ENCODE peak calls at places on chromosomes 2 and 18, in ten cellular contexts. One of them, this sample, is unnamed.

GRCh38 chr2:18402-19271 is 27.7 kb downstream of the FAM110C start:
- DNase-seq in right lobe of liver: no peak
- DNase-seq in IMR-90: no peak
- DNase-seq in astrocyte of the spinal cord: no peak
- DNase-seq in AG09309: no peak
- DNase-seq in H1: no peak
- DNase-seq in bronchial epithelial cell: no peak
- DNase-seq in body of pancreas: peak; percentile 31
- DNase-seq in left ventricle myocardium inferior: no peak
- DNase-seq in upper lobe of left lung: no peak
- DNase-seq in this sample: no peak

GRCh38 chr2:180472133-180472532 is 465.0 kb upstream of the CWC22 start:
- DNase-seq in right lobe of liver: no peak
- DNase-seq in IMR-90: peak; percentile 70
- DNase-seq in astrocyte of the spinal cord: peak; percentile 46
- DNase-seq in AG09309: peak; percentile 39
- DNase-seq in H1: no peak
- DNase-seq in bronchial epithelial cell: no peak
- DNase-seq in body of pancreas: no peak
- DNase-seq in left ventricle myocardium inferior: no peak
- DNase-seq in upper lobe of left lung: no peak
- DNase-seq in this sample: peak; percentile 35

GRCh38 chr2:46902465-46902864 is 13.1 kb downstream of the MCFD2 start:
- DNase-seq in right lobe of liver: no peak
- DNase-seq in IMR-90: no peak
- DNase-seq in astrocyte of the spinal cord: no peak
- DNase-seq in AG09309: no peak
- DNase-seq in H1: no peak
- DNase-seq in bronchial epithelial cell: no peak
- DNase-seq in body of pancreas: no peak
- DNase-seq in left ventricle myocardium inferior: no peak
- DNase-seq in upper lobe of left lung: no peak
- DNase-seq in this sample: no peak

GRCh38 chr2:47534179-47534919 is 131.4 kb downstream of the MSH2 start:
- DNase-seq in right lobe of liver: no peak
- DNase-seq in IMR-90: peak; percentile 89
- DNase-seq in astrocyte of the spinal cord: peak; percentile 84
- DNase-seq in AG09309: peak; percentile 70
- DNase-seq in H1: no peak
- DNase-seq in bronchial epithelial cell: peak; percentile 63
- DNase-seq in body of pancreas: peak; percentile 39
- DNase-seq in left ventricle myocardium inferior: no peak
- DNase-seq in upper lobe of left lung: no peak
- DNase-seq in this sample: peak; percentile 67

GRCh38 chr2:223920109-223920508 is 25.0 kb downstream of the WDFY1 start:
- DNase-seq in right lobe of liver: no peak
- DNase-seq in IMR-90: no peak
- DNase-seq in astrocyte of the spinal cord: no peak
- DNase-seq in AG09309: no peak
- DNase-seq in H1: no peak
- DNase-seq in bronchial epithelial cell: no peak
- DNase-seq in body of pancreas: no peak
- DNase-seq in left ventricle myocardium inferior: no peak
- DNase-seq in upper lobe of left lung: no peak
- DNase-seq in this sample: no peak

GRCh38 chr18:78814321-78814720 is 165.3 kb upstream of the SALL3 start:
- DNase-seq in right lobe of liver: no peak
- DNase-seq in IMR-90: no peak
- DNase-seq in astrocyte of the spinal cord: no peak
- DNase-seq in AG09309: no peak
- DNase-seq in H1: no peak
- DNase-seq in bronchial epithelial cell: no peak
- DNase-seq in body of pancreas: no peak
- DNase-seq in left ventricle myocardium inferior: no peak
- DNase-seq in upper lobe of left lung: peak; percentile 50
- DNase-seq in this sample: no peak

GRCh38 chr18:14767474-14767873 is 19.5 kb downstream of the ANKRD30B start:
- DNase-seq in right lobe of liver: no peak
- DNase-seq in IMR-90: no peak
- DNase-seq in astrocyte of the spinal cord: peak; percentile 4
- DNase-seq in AG09309: peak; percentile 4
- DNase-seq in H1: no peak
- DNase-seq in bronchial epithelial cell: peak; percentile 6
- DNase-seq in body of pancreas: no peak
- DNase-seq in left ventricle myocardium inferior: no peak
- DNase-seq in upper lobe of left lung: no peak
- DNase-seq in this sample: no peak

GRCh38 chr2:120140866-120141265 is 82.3 kb downstream of the TMEM185B start:
- DNase-seq in right lobe of liver: no peak
- DNase-seq in IMR-90: no peak
- DNase-seq in astrocyte of the spinal cord: no peak
- DNase-seq in AG09309: no peak
- DNase-seq in H1: no peak
- DNase-seq in bronchial epithelial cell: no peak
- DNase-seq in body of pancreas: no peak
- DNase-seq in left ventricle myocardium inferior: no peak
- DNase-seq in upper lobe of left lung: no peak
- DNase-seq in this sample: no peak

GRCh38 chr18:50819027-50819726 is 639 bp downstream of the MRO start:
- DNase-seq in right lobe of liver: peak; percentile 95
- DNase-seq in IMR-90: no peak
- DNase-seq in astrocyte of the spinal cord: peak; percentile 13
- DNase-seq in AG09309: no peak
- DNase-seq in H1: peak; percentile 78
- DNase-seq in bronchial epithelial cell: peak; percentile 24
- DNase-seq in body of pancreas: peak; percentile 85
- DNase-seq in left ventricle myocardium inferior: peak; percentile 33
- DNase-seq in upper lobe of left lung: peak; percentile 59
- DNase-seq in this sample: peak; percentile 49

GRCh38 chr2:20448246-20449046 is 1.6 kb downstream of the RHOB start:
- DNase-seq in right lobe of liver: peak; percentile 60
- DNase-seq in IMR-90: peak; percentile 19
- DNase-seq in astrocyte of the spinal cord: peak; percentile 29
- DNase-seq in AG09309: no peak
- DNase-seq in H1: no peak
- DNase-seq in bronchial epithelial cell: no peak
- DNase-seq in body of pancreas: no peak
- DNase-seq in left ventricle myocardium inferior: no peak
- DNase-seq in upper lobe of left lung: peak; percentile 18
- DNase-seq in this sample: peak; percentile 62

GRCh38 chr2:225318440-225318839 is 81.1 kb upstream of the NYAP2 start:
- DNase-seq in right lobe of liver: no peak
- DNase-seq in IMR-90: no peak
- DNase-seq in astrocyte of the spinal cord: no peak
- DNase-seq in AG09309: no peak
- DNase-seq in H1: no peak
- DNase-seq in bronchial epithelial cell: no peak
- DNase-seq in body of pancreas: no peak
- DNase-seq in left ventricle myocardium inferior: no peak
- DNase-seq in upper lobe of left lung: no peak
- DNase-seq in this sample: no peak

GRCh38 chr2:128528133-128528532 is 209.5 kb upstream of the HS6ST1 start:
- DNase-seq in right lobe of liver: no peak
- DNase-seq in IMR-90: no peak
- DNase-seq in astrocyte of the spinal cord: no peak
- DNase-seq in AG09309: no peak
- DNase-seq in H1: no peak
- DNase-seq in bronchial epithelial cell: no peak
- DNase-seq in body of pancreas: no peak
- DNase-seq in left ventricle myocardium inferior: no peak
- DNase-seq in upper lobe of left lung: no peak
- DNase-seq in this sample: no peak

GRCh38 chr2:159098374-159098773 is 129.9 kb downstream of the TANC1 start:
- DNase-seq in right lobe of liver: no peak
- DNase-seq in IMR-90: no peak
- DNase-seq in astrocyte of the spinal cord: no peak
- DNase-seq in AG09309: no peak
- DNase-seq in H1: peak; percentile 1
- DNase-seq in bronchial epithelial cell: peak; percentile 33
- DNase-seq in body of pancreas: no peak
- DNase-seq in left ventricle myocardium inferior: no peak
- DNase-seq in upper lobe of left lung: no peak
- DNase-seq in this sample: no peak
- TF ChIP-seq CTCF in right lobe of liver: no peak
- TF ChIP-seq CTCF in IMR-90: no peak
- TF ChIP-seq CTCF in astrocyte of the spinal cord: no peak
- TF ChIP-seq CTCF in AG09309: no peak
- TF ChIP-seq CTCF in H1: no peak
- TF ChIP-seq CTCF in bronchial epithelial cell: no peak
- TF ChIP-seq CTCF in body of pancreas: no peak
- TF ChIP-seq CTCF in left ventricle myocardium inferior: no peak
- TF ChIP-seq CTCF in upper lobe of left lung: no peak
- TF ChIP-seq CTCF in this sample: no peak

DNA sequence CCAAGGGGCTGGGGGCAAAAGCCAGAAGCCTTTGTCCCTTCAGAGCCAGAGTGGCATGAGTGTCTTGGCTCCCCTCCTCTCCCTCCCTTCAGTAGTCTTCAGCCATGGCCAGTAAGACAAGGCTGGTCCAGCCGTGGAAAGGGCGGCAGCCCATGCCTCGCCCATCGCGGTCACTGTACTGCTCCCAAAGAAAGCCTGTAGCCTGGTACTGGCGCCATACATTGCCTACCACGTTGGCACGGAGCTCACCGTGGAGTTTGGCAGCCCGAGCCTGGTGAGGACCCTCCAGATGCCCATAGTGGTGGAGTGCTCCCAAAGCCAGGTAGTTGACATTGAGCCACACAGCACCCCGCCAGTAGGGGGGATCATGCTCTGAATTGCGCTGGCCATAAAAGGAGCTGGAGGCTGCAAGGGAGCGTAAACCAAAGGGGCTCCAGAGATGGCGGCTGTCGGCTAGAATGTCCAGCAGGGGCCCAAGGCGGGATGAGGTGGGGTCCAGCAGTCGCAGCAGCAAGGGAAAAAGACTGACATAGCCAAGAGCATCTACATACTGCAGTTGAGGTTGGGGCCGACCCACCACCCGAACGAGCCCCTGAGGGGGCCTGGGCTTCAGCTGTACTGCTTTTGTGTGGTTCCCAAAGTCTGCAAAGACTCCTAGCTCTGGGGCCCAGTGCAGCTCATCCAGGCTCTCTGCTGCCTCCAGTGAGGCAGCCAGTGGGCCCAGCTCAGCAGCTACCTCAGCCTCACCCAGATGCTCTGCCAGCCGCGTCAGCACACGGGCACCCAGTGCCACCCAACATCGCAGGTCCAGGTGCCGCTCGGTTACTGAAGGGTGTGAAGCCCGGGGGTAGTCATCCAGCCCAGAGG is 3.2 kb downstream of the WBP1 start:
- DNase-seq in right lobe of liver: no peak
- DNase-seq in IMR-90: no peak
- DNase-seq in astrocyte of the spinal cord: no peak
- DNase-seq in AG09309: no peak
- DNase-seq in H1: peak; percentile 78
- DNase-seq in bronchial epithelial cell: no peak
- DNase-seq in body of pancreas: no peak
- DNase-seq in left ventricle myocardium inferior: no peak
- DNase-seq in upper lobe of left lung: no peak
- DNase-seq in this sample: peak; percentile 11
- TF ChIP-seq CTCF in right lobe of liver: no peak
- TF ChIP-seq CTCF in IMR-90: peak; percentile 14
- TF ChIP-seq CTCF in astrocyte of the spinal cord: no peak
- TF ChIP-seq CTCF in AG09309: no peak
- TF ChIP-seq CTCF in H1: peak; percentile 73
- TF ChIP-seq CTCF in bronchial epithelial cell: peak; percentile 22
- TF ChIP-seq CTCF in body of pancreas: peak; percentile 4
- TF ChIP-seq CTCF in left ventricle myocardium inferior: no peak
- TF ChIP-seq CTCF in upper lobe of left lung: no peak
- TF ChIP-seq CTCF in this sample: peak; percentile 15

GRCh38 chr2:12032421-12032820 is 286.0 kb downstream of the LPIN1 start:
- DNase-seq in right lobe of liver: no peak
- DNase-seq in IMR-90: no peak
- DNase-seq in astrocyte of the spinal cord: no peak
- DNase-seq in AG09309: no peak
- DNase-seq in H1: no peak
- DNase-seq in bronchial epithelial cell: no peak
- DNase-seq in body of pancreas: no peak
- DNase-seq in left ventricle myocardium inferior: no peak
- DNase-seq in upper lobe of left lung: no peak
- DNase-seq in this sample: no peak
- TF ChIP-seq CTCF in right lobe of liver: no peak
- TF ChIP-seq CTCF in IMR-90: no peak
- TF ChIP-seq CTCF in astrocyte of the spinal cord: peak; percentile 15
- TF ChIP-seq CTCF in AG09309: no peak
- TF ChIP-seq CTCF in H1: peak; percentile 22
- TF ChIP-seq CTCF in bronchial epithelial cell: peak; percentile 15
- TF ChIP-seq CTCF in body of pancreas: no peak
- TF ChIP-seq CTCF in left ventricle myocardium inferior: no peak
- TF ChIP-seq CTCF in upper lobe of left lung: no peak
- TF ChIP-seq CTCF in this sample: no peak

GRCh38 chr2:124911560-124911959 is 886.5 kb downstream of the CNTNAP5 start:
- DNase-seq in right lobe of liver: no peak
- DNase-seq in IMR-90: peak; percentile 28
- DNase-seq in astrocyte of the spinal cord: peak; percentile 19
- DNase-seq in AG09309: no peak
- DNase-seq in H1: no peak
- DNase-seq in bronchial epithelial cell: peak; percentile 37
- DNase-seq in body of pancreas: no peak
- DNase-seq in left ventricle myocardium inferior: no peak
- DNase-seq in upper lobe of left lung: no peak
- DNase-seq in this sample: no peak

GRCh38 chr2:124919296-124919695 is 894.2 kb downstream of the CNTNAP5 start:
- DNase-seq in right lobe of liver: no peak
- DNase-seq in IMR-90: no peak
- DNase-seq in astrocyte of the spinal cord: no peak
- DNase-seq in AG09309: no peak
- DNase-seq in H1: no peak
- DNase-seq in bronchial epithelial cell: no peak
- DNase-seq in body of pancreas: no peak
- DNase-seq in left ventricle myocardium inferior: no peak
- DNase-seq in upper lobe of left lung: no peak
- DNase-seq in this sample: no peak

GRCh38 chr2:124921221-124921620 is 896.1 kb downstream of the CNTNAP5 start:
- DNase-seq in right lobe of liver: no peak
- DNase-seq in IMR-90: no peak
- DNase-seq in astrocyte of the spinal cord: no peak
- DNase-seq in AG09309: no peak
- DNase-seq in H1: no peak
- DNase-seq in bronchial epithelial cell: no peak
- DNase-seq in body of pancreas: no peak
- DNase-seq in left ventricle myocardium inferior: no peak
- DNase-seq in upper lobe of left lung: no peak
- DNase-seq in this sample: no peak

GRCh38 chr2:124913873-124914272 is 888.8 kb downstream of the CNTNAP5 start:
- DNase-seq in right lobe of liver: no peak
- DNase-seq in IMR-90: no peak
- DNase-seq in astrocyte of the spinal cord: no peak
- DNase-seq in AG09309: no peak
- DNase-seq in H1: no peak
- DNase-seq in bronchial epithelial cell: no peak
- DNase-seq in body of pancreas: no peak
- DNase-seq in left ventricle myocardium inferior: no peak
- DNase-seq in upper lobe of left lung: no peak
- DNase-seq in this sample: no peak

DNA sequence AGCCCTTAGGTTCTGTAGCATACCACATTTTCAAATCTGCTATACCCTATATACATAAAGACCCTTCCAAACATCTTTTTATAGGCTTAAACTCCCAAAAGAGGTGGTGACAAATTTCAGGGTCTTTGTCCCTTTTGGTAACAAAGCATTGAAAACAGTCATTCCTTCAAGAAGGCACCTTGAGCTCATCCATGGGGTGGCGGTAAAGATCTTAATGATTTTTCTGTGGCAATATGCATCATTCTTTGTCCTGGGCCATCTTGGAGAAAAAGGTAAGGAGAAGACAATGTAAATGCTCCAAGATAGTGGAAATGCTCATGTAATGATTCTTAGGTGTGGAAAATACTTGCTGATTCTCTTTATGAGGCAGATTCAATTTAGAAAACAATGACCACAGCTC is 890.5 kb downstream of the CNTNAP5 start:
- DNase-seq in right lobe of liver: no peak
- DNase-seq in IMR-90: no peak
- DNase-seq in astrocyte of the spinal cord: no peak
- DNase-seq in AG09309: no peak
- DNase-seq in H1: no peak
- DNase-seq in bronchial epithelial cell: no peak
- DNase-seq in body of pancreas: no peak
- DNase-seq in left ventricle myocardium inferior: no peak
- DNase-seq in upper lobe of left lung: no peak
- DNase-seq in this sample: no peak
- TF ChIP-seq CTCF in right lobe of liver: no peak
- TF ChIP-seq CTCF in IMR-90: no peak
- TF ChIP-seq CTCF in astrocyte of the spinal cord: no peak
- TF ChIP-seq CTCF in AG09309: no peak
- TF ChIP-seq CTCF in H1: peak; percentile 36
- TF ChIP-seq CTCF in bronchial epithelial cell: no peak
- TF ChIP-seq CTCF in body of pancreas: peak; percentile 20
- TF ChIP-seq CTCF in left ventricle myocardium inferior: no peak
- TF ChIP-seq CTCF in upper lobe of left lung: no peak
- TF ChIP-seq CTCF in this sample: no peak